ENCODE peak calls at places on chromosomes 11 and 22, in ten cellular contexts. T is breast epithelium, V is GM23338, C is spleen, W is HL-60, L is Panc1, R is endothelial cell of umbilical vein, H is HCT116, N is HepG2, Z is transverse colon. B is an unnamed sample.

GRCh38 chr11:20355221-20356219 is 8.0 kb upstream of the HTATIP2 start:
- DNase-seq in T (no peak), V (peak; percentile 64), C (no peak), W (peak; percentile 24), L (no peak), R (peak; percentile 64), H (peak; percentile 54), N (peak; percentile 78), Z (peak; percentile 51), B (no peak)

GRCh38 chr11:10638285-10638684 is 55.3 kb downstream of the IRAG1 start:
- DNase-seq in T (no peak), V (no peak), C (no peak), W (no peak), L (no peak), R (no peak), H (no peak), N (no peak), Z (no peak), B (no peak)

GRCh38 chr22:42621505-42622002 is 6.9 kb upstream of the POLDIP3 start:
- DNase-seq in T (no peak), V (peak; percentile 96), C (peak; percentile 90), W (no peak), L (no peak), R (peak; percentile 51), H (peak; percentile 50), N (peak; percentile 47), Z (peak; percentile 80), B (no peak)

GRCh38 chr11:18285841-18286240 is 19.8 kb downstream of the SAA1 start:
- DNase-seq in T (no peak), V (no peak), C (no peak), W (no peak), L (no peak), R (no peak), H (no peak), N (no peak), Z (no peak), B (no peak)

GRCh38 chr22:17867160-17867785 is 93.0 kb upstream of the BID start:
- DNase-seq in T (peak; percentile 44), V (no peak), C (no peak), W (peak; percentile 51), L (no peak), R (no peak), H (no peak), N (no peak), Z (peak; percentile 86), B (no peak)

GRCh38 chr11:125154380-125155099 is 10.0 kb upstream of the PKNOX2 start:
- DNase-seq in T (no peak), V (no peak), C (peak; percentile 18), W (no peak), L (no peak), R (no peak), H (no peak), N (no peak), Z (no peak), B (no peak)

GRCh38 chr22:24830205-24830979 is 24.4 kb downstream of the SGSM1 start:
- DNase-seq in T (no peak), V (peak; percentile 61), C (no peak), W (no peak), L (no peak), R (no peak), H (no peak), N (no peak), Z (no peak), B (no peak)

GRCh38 chr11:67266424-67267187 is at the start of gene GRK2:
- DNase-seq in T (no peak), V (peak; percentile 67), C (peak; percentile 93), W (peak; percentile 53), L (no peak), R (no peak), H (no peak), N (no peak), Z (no peak), B (no peak)

GRCh38 chr11:111840143-111840542 is 31.2 kb downstream of the ALG9 start:
- DNase-seq in T (no peak), V (peak; percentile 51), C (no peak), W (no peak), L (no peak), R (no peak), H (no peak), N (peak; percentile 93), Z (no peak), B (no peak)

GRCh38 chr22:44328762-44329161 is 16.0 kb upstream of the SHISAL1 start:
- DNase-seq in T (no peak), V (no peak), C (no peak), W (no peak), L (no peak), R (no peak), H (no peak), N (no peak), Z (no peak), B (no peak)
- H3K27me3 ChIP-seq in T (peaks cover 42% of the 10 kb centered on the region), V (peaks cover 31% of the 10 kb centered on the region), C (peaks cover 48% of the 10 kb centered on the region), W (peaks cover 60% of the 10 kb centered on the region), L (peaks cover 3% of the 10 kb centered on the region), R (peaks cover 29% of the 10 kb centered on the region), H (no peaks in the 10 kb centered on the region), N (peaks cover 64% of the 10 kb centered on the region), Z (peaks cover 68% of the 10 kb centered on the region), B (peaks cover 7% of the 10 kb centered on the region)

DNA sequence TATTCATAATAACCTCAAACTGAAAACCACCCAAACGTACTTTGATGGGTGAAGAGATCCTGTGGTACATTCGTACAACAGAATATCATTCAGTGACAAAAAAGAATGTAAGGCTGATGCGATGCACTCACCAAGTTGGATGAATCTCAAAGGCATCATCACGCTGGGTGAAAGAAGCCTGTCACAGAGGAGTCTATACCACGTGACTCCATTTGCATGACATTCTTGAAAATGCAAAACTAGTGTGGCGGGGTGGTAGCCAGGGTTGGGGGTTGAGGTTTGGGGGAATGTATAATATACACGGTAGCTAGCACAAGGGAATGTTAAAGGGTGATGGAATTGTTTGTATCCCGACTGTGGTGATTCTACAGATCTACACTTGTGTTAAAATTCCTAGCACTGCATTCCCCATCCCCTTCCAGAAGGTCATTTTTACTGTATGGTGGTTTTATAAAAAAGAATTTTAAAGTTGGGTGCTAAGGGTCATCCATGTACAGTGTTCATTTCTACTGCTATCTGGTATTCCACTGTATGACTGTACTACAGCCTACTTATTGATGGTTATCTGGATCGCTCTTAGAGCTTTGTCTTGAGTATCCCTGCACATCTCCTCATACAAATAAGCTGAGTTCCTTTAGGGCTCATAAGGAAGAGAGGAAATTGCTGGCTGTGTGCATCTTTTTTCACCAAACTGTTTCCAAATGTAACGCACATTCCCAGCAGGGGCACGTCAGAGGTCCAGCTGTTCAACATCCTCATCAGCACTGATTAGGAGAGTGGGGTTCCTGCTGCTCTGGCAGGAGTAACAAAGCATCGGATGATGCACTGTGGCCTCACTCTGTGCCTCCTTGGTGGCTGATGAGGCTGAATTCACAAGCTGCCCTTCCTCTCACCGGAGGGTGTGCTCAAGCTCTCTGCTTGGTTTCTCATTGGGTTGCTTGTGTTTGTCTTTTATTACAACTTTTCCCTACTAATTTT is 35.2 kb upstream of the SLC25A1 start:
- DNase-seq in T (no peak), V (peak; percentile 64), C (no peak), W (no peak), L (no peak), R (no peak), H (no peak), N (no peak), Z (no peak), B (no peak)
- TF ChIP-seq POLR2AphosphoS5 in T (no peak), V (no peak), C (no peak), W (no peak), L (no peak), R (no peak), H (no peak), N (no peak), Z (no peak), B (no peak)

GRCh38 chr22:21032037-21032842 is at the start of gene SLC7A4:
- DNase-seq in T (no peak), V (peak; percentile 51), C (peak; percentile 70), W (no peak), L (no peak), R (no peak), H (no peak), N (no peak), Z (peak; percentile 17), B (no peak)

GRCh38 chr22:21033895-21034294 is 1.5 kb upstream of the SLC7A4 start:
- DNase-seq in T (no peak), V (no peak), C (no peak), W (no peak), L (no peak), R (no peak), H (no peak), N (no peak), Z (no peak), B (no peak)

GRCh38 chr22:21031545-21032036 is 770 bp downstream of the SLC7A4 start:
- DNase-seq in T (no peak), V (no peak), C (peak; percentile 56), W (no peak), L (no peak), R (no peak), H (no peak), N (no peak), Z (no peak), B (no peak)

GRCh38 chr22:21034989-21035388 is 2.6 kb upstream of the SLC7A4 start:
- DNase-seq in T (no peak), V (no peak), C (no peak), W (no peak), L (no peak), R (no peak), H (no peak), N (no peak), Z (no peak), B (no peak)

GRCh38 chr22:21032843-21033688 is 705 bp upstream of the SLC7A4 start:
- DNase-seq in T (no peak), V (no peak), C (no peak), W (no peak), L (no peak), R (no peak), H (no peak), N (no peak), Z (no peak), B (no peak)
- H3K27me3 ChIP-seq in T (no peaks in the 10 kb centered on the region), V (peaks cover 26% of the 10 kb centered on the region), C (peaks cover 15% of the 10 kb centered on the region), W (peaks cover 22% of the 10 kb centered on the region), L (no peaks in the 10 kb centered on the region), R (peaks cover 27% of the 10 kb centered on the region), H (no peaks in the 10 kb centered on the region), N (peaks cover 47% of the 10 kb centered on the region), Z (peaks cover 25% of the 10 kb centered on the region), B (no peaks in the 10 kb centered on the region)

GRCh38 chr11:62547691-62548281 is 1.2 kb upstream of the AHNAK start:
- DNase-seq in T (peak; percentile 89), V (no peak), C (no peak), W (no peak), L (no peak), R (peak; percentile 37), H (no peak), N (peak; percentile 81), Z (no peak), B (peak; percentile 92)

GRCh38 chr11:62544521-62545436 is 1.8 kb downstream of the AHNAK start:
- DNase-seq in T (no peak), V (no peak), C (no peak), W (no peak), L (no peak), R (peak; percentile 29), H (no peak), N (no peak), Z (peak; percentile 68), B (no peak)

GRCh38 chr11:62545437-62546243 is 966 bp downstream of the AHNAK start:
- DNase-seq in T (peak; percentile 90), V (peak; percentile 83), C (peak; percentile 87), W (peak; percentile 95), L (no peak), R (peak; percentile 88), H (peak; percentile 75), N (peak; percentile 86), Z (peak; percentile 93), B (peak; percentile 92)

GRCh38 chr11:62546937-62547625 is 475 bp upstream of the AHNAK start:
- DNase-seq in T (peak; percentile 60), V (peak; percentile 60), C (no peak), W (no peak), L (no peak), R (peak; percentile 56), H (no peak), N (no peak), Z (peak; percentile 54), B (peak; percentile 28)

GRCh38 chr11:62546244-62546936 is at the start of gene AHNAK:
- DNase-seq in T (peak; percentile 89), V (peak; percentile 76), C (peak; percentile 93), W (peak; percentile 71), L (no peak), R (peak; percentile 56), H (no peak), N (no peak), Z (peak; percentile 92), B (peak; percentile 92)
- TF ChIP-seq POLR2AphosphoS5 in T (peak; percentile 87), V (no peak), C (peak; percentile 89), W (peak; percentile 52), L (peak; percentile 89), R (peak; percentile 98), H (peak; percentile 90), N (peak; percentile 67), Z (peak; percentile 86), B (peak; percentile 48)